ENCODE peak calls at places on chromosomes 2 and 18, in six cellular contexts. One of them, this sample, is unnamed.

GRCh38 chr2:232350804-232351685 is 27.5 kb upstream of the ALPP start:
- DNase-seq in osteoblast: peak; percentile 70
- DNase-seq in right atrium auricular region: no peak
- DNase-seq in SK-N-SH: no peak
- DNase-seq in OCI-LY7: no peak
- DNase-seq in breast epithelium: peak; percentile 35
- DNase-seq in this sample: no peak

GRCh38 chr2:96527052-96527964 is 9.2 kb upstream of the ARID5A start:
- DNase-seq in osteoblast: peak; percentile 93
- DNase-seq in right atrium auricular region: no peak
- DNase-seq in SK-N-SH: peak; percentile 56
- DNase-seq in OCI-LY7: no peak
- DNase-seq in breast epithelium: no peak
- DNase-seq in this sample: no peak

GRCh38 chr2:71001592-71002570 is 7.2 kb upstream of the TEX261 start:
- DNase-seq in osteoblast: no peak
- DNase-seq in right atrium auricular region: no peak
- DNase-seq in SK-N-SH: peak; percentile 32
- DNase-seq in OCI-LY7: no peak
- DNase-seq in breast epithelium: no peak
- DNase-seq in this sample: no peak

GRCh38 chr2:26523750-26524149 is 45.8 kb upstream of the OTOF start:
- DNase-seq in osteoblast: peak; percentile 72
- DNase-seq in right atrium auricular region: no peak
- DNase-seq in SK-N-SH: no peak
- DNase-seq in OCI-LY7: no peak
- DNase-seq in breast epithelium: no peak
- DNase-seq in this sample: no peak

GRCh38 chr2:233966388-233966787 is 49.2 kb downstream of the TRPM8 start:
- DNase-seq in osteoblast: no peak
- DNase-seq in right atrium auricular region: no peak
- DNase-seq in SK-N-SH: no peak
- DNase-seq in OCI-LY7: no peak
- DNase-seq in breast epithelium: no peak
- DNase-seq in this sample: no peak

GRCh38 chr2:66437601-66438497 is 2.9 kb downstream of the MEIS1 start:
- DNase-seq in osteoblast: no peak
- DNase-seq in right atrium auricular region: no peak
- DNase-seq in SK-N-SH: peak; percentile 55
- DNase-seq in OCI-LY7: no peak
- DNase-seq in breast epithelium: no peak
- DNase-seq in this sample: no peak

GRCh38 chr2:241354668-241355658 is 1.1 kb upstream of the FARP2 start:
- DNase-seq in osteoblast: peak; percentile 65
- DNase-seq in right atrium auricular region: peak; percentile 73
- DNase-seq in SK-N-SH: peak; percentile 64
- DNase-seq in OCI-LY7: peak; percentile 75
- DNase-seq in breast epithelium: peak; percentile 87
- DNase-seq in this sample: peak; percentile 91

GRCh38 chr2:224031358-224031970 is 7.6 kb downstream of the SERPINE2 start:
- DNase-seq in osteoblast: no peak
- DNase-seq in right atrium auricular region: no peak
- DNase-seq in SK-N-SH: no peak
- DNase-seq in OCI-LY7: no peak
- DNase-seq in breast epithelium: no peak
- DNase-seq in this sample: peak; percentile 56

GRCh38 chr2:61426267-61426897 is 44.5 kb downstream of the USP34 start:
- DNase-seq in osteoblast: no peak
- DNase-seq in right atrium auricular region: no peak
- DNase-seq in SK-N-SH: peak; percentile 42
- DNase-seq in OCI-LY7: peak; percentile 89
- DNase-seq in breast epithelium: no peak
- DNase-seq in this sample: peak; percentile 95

GRCh38 chr18:70121842-70122241 is 83.6 kb downstream of the RTTN start:
- DNase-seq in osteoblast: no peak
- DNase-seq in right atrium auricular region: no peak
- DNase-seq in SK-N-SH: no peak
- DNase-seq in OCI-LY7: no peak
- DNase-seq in breast epithelium: no peak
- DNase-seq in this sample: no peak

GRCh38 chr2:168851674-168852320 is 38.4 kb downstream of the SPC25 start:
- DNase-seq in osteoblast: no peak
- DNase-seq in right atrium auricular region: no peak
- DNase-seq in SK-N-SH: no peak
- DNase-seq in OCI-LY7: no peak
- DNase-seq in breast epithelium: no peak
- DNase-seq in this sample: no peak

GRCh38 chr2:137118140-137118539 is 352.8 kb downstream of the THSD7B start:
- DNase-seq in osteoblast: no peak
- DNase-seq in right atrium auricular region: no peak
- DNase-seq in SK-N-SH: no peak
- DNase-seq in OCI-LY7: no peak
- DNase-seq in breast epithelium: no peak
- DNase-seq in this sample: no peak

GRCh38 chr2:235996419-235996818 is 171.8 kb downstream of the GBX2 start:
- DNase-seq in osteoblast: no peak
- DNase-seq in right atrium auricular region: no peak
- DNase-seq in SK-N-SH: peak; percentile 72
- DNase-seq in OCI-LY7: no peak
- DNase-seq in breast epithelium: no peak
- DNase-seq in this sample: no peak

GRCh38 chr2:109005686-109006204 is 16.7 kb upstream of the EDAR start:
- DNase-seq in osteoblast: no peak
- DNase-seq in right atrium auricular region: peak; percentile 60
- DNase-seq in SK-N-SH: no peak
- DNase-seq in OCI-LY7: no peak
- DNase-seq in breast epithelium: no peak
- DNase-seq in this sample: no peak

GRCh38 chr18:35024965-35025364 is 16.2 kb upstream of the MAPRE2 start:
- DNase-seq in osteoblast: no peak
- DNase-seq in right atrium auricular region: peak; percentile 88
- DNase-seq in SK-N-SH: no peak
- DNase-seq in OCI-LY7: no peak
- DNase-seq in breast epithelium: peak; percentile 55
- DNase-seq in this sample: no peak

GRCh38 chr18:79935499-79935898 is 16.0 kb downstream of the SLC66A2 start:
- DNase-seq in osteoblast: no peak
- DNase-seq in right atrium auricular region: no peak
- DNase-seq in SK-N-SH: no peak
- DNase-seq in OCI-LY7: no peak
- DNase-seq in breast epithelium: no peak
- DNase-seq in this sample: no peak

GRCh38 chr2:239975665-239976064 is 49.5 kb downstream of the NDUFA10 start:
- DNase-seq in osteoblast: no peak
- DNase-seq in right atrium auricular region: no peak
- DNase-seq in SK-N-SH: no peak
- DNase-seq in OCI-LY7: no peak
- DNase-seq in breast epithelium: no peak
- DNase-seq in this sample: no peak

GRCh38 chr2:225937625-225938024 is 538.1 kb downstream of the NYAP2 start:
- DNase-seq in osteoblast: no peak
- DNase-seq in right atrium auricular region: no peak
- DNase-seq in SK-N-SH: no peak
- DNase-seq in OCI-LY7: no peak
- DNase-seq in breast epithelium: no peak
- DNase-seq in this sample: no peak

GRCh38 chr18:23498062-23498582 is 5.2 kb upstream of the RMC1 start:
- DNase-seq in osteoblast: no peak
- DNase-seq in right atrium auricular region: no peak
- DNase-seq in SK-N-SH: no peak
- DNase-seq in OCI-LY7: peak; percentile 43
- DNase-seq in breast epithelium: no peak
- DNase-seq in this sample: no peak

GRCh38 chr2:64586883-64587481 is 62.9 kb downstream of the AFTPH start:
- DNase-seq in osteoblast: peak; percentile 67
- DNase-seq in right atrium auricular region: no peak
- DNase-seq in SK-N-SH: no peak
- DNase-seq in OCI-LY7: peak; percentile 65
- DNase-seq in breast epithelium: no peak
- DNase-seq in this sample: peak; percentile 84

GRCh38 chr2:128359841-128360240 is 41.2 kb upstream of the HS6ST1 start:
- DNase-seq in osteoblast: no peak
- DNase-seq in right atrium auricular region: peak; percentile 34
- DNase-seq in SK-N-SH: no peak
- DNase-seq in OCI-LY7: no peak
- DNase-seq in breast epithelium: no peak
- DNase-seq in this sample: no peak

GRCh38 chr18:76981388-76981968 is 151.1 kb downstream of the MBP start:
- DNase-seq in osteoblast: no peak
- DNase-seq in right atrium auricular region: no peak
- DNase-seq in SK-N-SH: no peak
- DNase-seq in OCI-LY7: peak; percentile 50
- DNase-seq in breast epithelium: no peak
- DNase-seq in this sample: peak; percentile 78
- H3K4me3 ChIP-seq in osteoblast: no peak overlapping the region
- H3K4me3 ChIP-seq in right atrium auricular region: no peak overlapping the region
- H3K4me3 ChIP-seq in SK-N-SH: no peak overlapping the region
- H3K4me3 ChIP-seq in OCI-LY7: peak overlapping the region; percentile 64
- H3K4me3 ChIP-seq in breast epithelium: no peak overlapping the region
- H3K4me3 ChIP-seq in this sample: peak overlapping the region; percentile 66

DNA sequence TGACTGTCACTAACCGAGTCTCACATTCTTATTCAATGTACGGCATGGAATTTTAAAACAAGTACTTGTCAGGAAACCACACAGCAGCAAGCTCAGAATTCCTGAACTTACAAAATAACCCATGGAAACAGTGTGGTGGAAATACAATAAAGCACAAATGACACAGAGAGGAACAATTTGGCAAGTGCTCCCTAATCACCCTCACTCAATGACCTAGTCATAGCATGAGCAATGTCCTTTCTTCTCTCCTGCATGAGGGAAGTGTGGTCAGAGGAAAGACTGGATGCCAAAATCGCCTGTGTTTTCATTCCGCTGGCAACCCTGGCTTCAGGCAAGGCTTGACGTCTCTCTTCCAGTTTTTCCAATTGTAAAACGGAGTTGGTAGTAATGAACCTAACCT is 153.9 kb downstream of the SATB2 start:
- DNase-seq in osteoblast: peak; percentile 93
- DNase-seq in right atrium auricular region: no peak
- DNase-seq in SK-N-SH: no peak
- DNase-seq in OCI-LY7: no peak
- DNase-seq in breast epithelium: peak; percentile 35
- DNase-seq in this sample: no peak
- H3K36me3 ChIP-seq in osteoblast: peaks cover 32% of the 10 kb centered on the region
- H3K36me3 ChIP-seq in right atrium auricular region: no peaks in the 10 kb centered on the region
- H3K36me3 ChIP-seq in SK-N-SH: no peaks in the 10 kb centered on the region
- H3K36me3 ChIP-seq in OCI-LY7: peaks cover 100% of the 10 kb centered on the region
- H3K36me3 ChIP-seq in breast epithelium: no peaks in the 10 kb centered on the region
- H3K36me3 ChIP-seq in this sample: no peaks in the 10 kb centered on the region

DNA sequence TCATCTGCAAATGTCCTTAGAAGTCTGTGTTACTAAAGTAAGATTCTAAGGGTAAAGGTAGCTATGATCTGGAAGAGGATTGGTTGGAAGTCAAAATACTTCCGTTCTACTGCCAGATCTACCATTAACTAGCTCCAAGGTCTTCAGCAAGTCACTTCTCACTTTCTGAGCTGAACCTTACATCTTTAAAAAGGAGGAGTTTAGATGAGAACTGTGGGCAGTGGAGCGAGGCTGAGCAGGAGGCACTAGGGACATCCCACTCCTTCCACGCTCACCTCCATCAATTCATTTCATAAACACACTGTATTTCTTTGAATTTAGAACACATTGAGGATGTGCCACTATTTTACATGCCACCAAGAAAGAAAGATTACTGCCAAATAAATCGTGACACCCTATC is 143.0 kb downstream of the ABCA12 start:
- DNase-seq in osteoblast: no peak
- DNase-seq in right atrium auricular region: no peak
- DNase-seq in SK-N-SH: no peak
- DNase-seq in OCI-LY7: no peak
- DNase-seq in breast epithelium: no peak
- DNase-seq in this sample: no peak
- H3K4me3 ChIP-seq in osteoblast: no peak overlapping the region
- H3K4me3 ChIP-seq in right atrium auricular region: no peak overlapping the region
- H3K4me3 ChIP-seq in SK-N-SH: no peak overlapping the region
- H3K4me3 ChIP-seq in OCI-LY7: no peak overlapping the region
- H3K4me3 ChIP-seq in breast epithelium: no peak overlapping the region
- H3K4me3 ChIP-seq in this sample: no peak overlapping the region

GRCh38 chr2:97757062-97757461 is 43.7 kb downstream of the ZAP70 start:
- DNase-seq in osteoblast: no peak
- DNase-seq in right atrium auricular region: no peak
- DNase-seq in SK-N-SH: no peak
- DNase-seq in OCI-LY7: no peak
- DNase-seq in breast epithelium: no peak
- DNase-seq in this sample: no peak
- H3K36me3 ChIP-seq in osteoblast: peaks cover 39% of the 10 kb centered on the region
- H3K36me3 ChIP-seq in right atrium auricular region: peaks cover 56% of the 10 kb centered on the region
- H3K36me3 ChIP-seq in SK-N-SH: peaks cover 54% of the 10 kb centered on the region
- H3K36me3 ChIP-seq in OCI-LY7: peaks cover 39% of the 10 kb centered on the region
- H3K36me3 ChIP-seq in breast epithelium: peaks cover 5% of the 10 kb centered on the region
- H3K36me3 ChIP-seq in this sample: peaks cover 4% of the 10 kb centered on the region

GRCh38 chr18:11750581-11751304 is 61.7 kb downstream of the GNAL start:
- DNase-seq in osteoblast: peak; percentile 86
- DNase-seq in right atrium auricular region: no peak
- DNase-seq in SK-N-SH: no peak
- DNase-seq in OCI-LY7: no peak
- DNase-seq in breast epithelium: no peak
- DNase-seq in this sample: no peak

GRCh38 chr18:11749305-11749704 is 60.2 kb downstream of the GNAL start:
- DNase-seq in osteoblast: peak; percentile 71
- DNase-seq in right atrium auricular region: no peak
- DNase-seq in SK-N-SH: no peak
- DNase-seq in OCI-LY7: no peak
- DNase-seq in breast epithelium: no peak
- DNase-seq in this sample: no peak

GRCh38 chr18:11750171-11750570 is 61.1 kb downstream of the GNAL start:
- DNase-seq in osteoblast: no peak
- DNase-seq in right atrium auricular region: no peak
- DNase-seq in SK-N-SH: no peak
- DNase-seq in OCI-LY7: no peak
- DNase-seq in breast epithelium: no peak
- DNase-seq in this sample: no peak

GRCh38 chr18:11751305-11752115 is 62.4 kb downstream of the GNAL start:
- DNase-seq in osteoblast: peak; percentile 72
- DNase-seq in right atrium auricular region: no peak
- DNase-seq in SK-N-SH: peak; percentile 29
- DNase-seq in OCI-LY7: no peak
- DNase-seq in breast epithelium: no peak
- DNase-seq in this sample: no peak

GRCh38 chr18:11752116-11752911 is 63.2 kb downstream of the GNAL start:
- DNase-seq in osteoblast: peak; percentile 93
- DNase-seq in right atrium auricular region: no peak
- DNase-seq in SK-N-SH: peak; percentile 32
- DNase-seq in OCI-LY7: no peak
- DNase-seq in breast epithelium: no peak
- DNase-seq in this sample: no peak
- H3K4me3 ChIP-seq in osteoblast: peak overlapping the region; percentile 50
- H3K4me3 ChIP-seq in right atrium auricular region: peak overlapping the region; percentile 39
- H3K4me3 ChIP-seq in SK-N-SH: no peak overlapping the region
- H3K4me3 ChIP-seq in OCI-LY7: no peak overlapping the region
- H3K4me3 ChIP-seq in breast epithelium: peak overlapping the region; percentile 49
- H3K4me3 ChIP-seq in this sample: no peak overlapping the region

GRCh38 chr18:9216459-9216858 is 79.9 kb downstream of the ANKRD12 start:
- DNase-seq in osteoblast: no peak
- DNase-seq in right atrium auricular region: no peak
- DNase-seq in SK-N-SH: no peak
- DNase-seq in OCI-LY7: no peak
- DNase-seq in breast epithelium: no peak
- DNase-seq in this sample: no peak
- H3K36me3 ChIP-seq in osteoblast: peaks cover 40% of the 10 kb centered on the region
- H3K36me3 ChIP-seq in right atrium auricular region: peaks cover 27% of the 10 kb centered on the region
- H3K36me3 ChIP-seq in SK-N-SH: peaks cover 72% of the 10 kb centered on the region
- H3K36me3 ChIP-seq in OCI-LY7: peaks cover 92% of the 10 kb centered on the region
- H3K36me3 ChIP-seq in breast epithelium: peaks cover 5% of the 10 kb centered on the region
- H3K36me3 ChIP-seq in this sample: peaks cover 14% of the 10 kb centered on the region

This sample was measured in Karpas-422.